ENCODE peak calls at places on chromosomes 6 and 20, in six cellular contexts. One of them, this sample, is unnamed.

GRCh38 chr6:123062645-123063044 is 66.6 kb downstream of the CLVS2 start:
- DNase-seq in G401: peak
- DNase-seq in fibroblast of mammary gland: no peak
- DNase-seq in psoas muscle: no peak
- DNase-seq in lower lobe of right lung: no peak
- DNase-seq in activated CD4-positive, alpha-beta memory T cell treated with anti-CD3 and anti-CD28 coated beads, Interleukin-2, amount 10 ng/mL, durations not matched to agents 7 days and 5 days: no peak
- DNase-seq in this sample: no peak

GRCh38 chr20:45229264-45230056 is 8.3 kb downstream of the SEMG2 start:
- DNase-seq in psoas muscle: no peak
- DNase-seq in lower lobe of right lung: peak
- DNase-seq in fibroblast of mammary gland: peak
- DNase-seq in activated CD4-positive, alpha-beta memory T cell treated with anti-CD3 and anti-CD28 coated beads, Interleukin-2, amount 10 ng/mL, durations not matched to agents 7 days and 5 days: peak
- DNase-seq in G401: no peak
- DNase-seq in this sample: no peak

GRCh38 chr6:105920071-105920470 is 166.1 kb upstream of the PRDM1 start:
- DNase-seq in psoas muscle: no peak
- DNase-seq in lower lobe of right lung: no peak
- DNase-seq in fibroblast of mammary gland: no peak
- DNase-seq in G401: no peak
- DNase-seq in activated CD4-positive, alpha-beta memory T cell treated with anti-CD3 and anti-CD28 coated beads, Interleukin-2, amount 10 ng/mL, durations not matched to agents 7 days and 5 days: no peak
- DNase-seq in this sample: no peak

GRCh38 chr6:156507106-156507505 is 270.1 kb upstream of the ARID1B start:
- DNase-seq in fibroblast of mammary gland: no peak
- DNase-seq in psoas muscle: no peak
- DNase-seq in activated CD4-positive, alpha-beta memory T cell treated with anti-CD3 and anti-CD28 coated beads, Interleukin-2, amount 10 ng/mL, durations not matched to agents 7 days and 5 days: no peak
- DNase-seq in G401: peak
- DNase-seq in lower lobe of right lung: no peak
- DNase-seq in this sample: no peak

GRCh38 chr6:144899161-144899560 is 614.0 kb downstream of the UTRN start:
- DNase-seq in fibroblast of mammary gland: peak
- DNase-seq in psoas muscle: no peak
- DNase-seq in activated CD4-positive, alpha-beta memory T cell treated with anti-CD3 and anti-CD28 coated beads, Interleukin-2, amount 10 ng/mL, durations not matched to agents 7 days and 5 days: no peak
- DNase-seq in G401: no peak
- DNase-seq in lower lobe of right lung: no peak
- DNase-seq in this sample: peak

GRCh38 chr6:126374372-126374771 is 34.5 kb downstream of the CENPW start:
- DNase-seq in fibroblast of mammary gland: no peak
- DNase-seq in activated CD4-positive, alpha-beta memory T cell treated with anti-CD3 and anti-CD28 coated beads, Interleukin-2, amount 10 ng/mL, durations not matched to agents 7 days and 5 days: no peak
- DNase-seq in G401: no peak
- DNase-seq in psoas muscle: no peak
- DNase-seq in lower lobe of right lung: no peak
- DNase-seq in this sample: no peak

GRCh38 chr20:38057351-38057972 is 23.9 kb downstream of the RPRD1B start:
- DNase-seq in psoas muscle: peak
- DNase-seq in fibroblast of mammary gland: peak
- DNase-seq in activated CD4-positive, alpha-beta memory T cell treated with anti-CD3 and anti-CD28 coated beads, Interleukin-2, amount 10 ng/mL, durations not matched to agents 7 days and 5 days: peak
- DNase-seq in lower lobe of right lung: peak
- DNase-seq in G401: peak
- DNase-seq in this sample: peak

GRCh38 chr20:58708246-58708931 is 15.8 kb downstream of the NPEPL1 start:
- DNase-seq in psoas muscle: peak
- DNase-seq in G401: no peak
- DNase-seq in activated CD4-positive, alpha-beta memory T cell treated with anti-CD3 and anti-CD28 coated beads, Interleukin-2, amount 10 ng/mL, durations not matched to agents 7 days and 5 days: peak
- DNase-seq in fibroblast of mammary gland: no peak
- DNase-seq in lower lobe of right lung: no peak
- DNase-seq in this sample: no peak

GRCh38 chr6:133341607-133342158 is 100.5 kb downstream of the EYA4 start:
- DNase-seq in activated CD4-positive, alpha-beta memory T cell treated with anti-CD3 and anti-CD28 coated beads, Interleukin-2, amount 10 ng/mL, durations not matched to agents 7 days and 5 days: no peak
- DNase-seq in psoas muscle: no peak
- DNase-seq in G401: no peak
- DNase-seq in fibroblast of mammary gland: no peak
- DNase-seq in lower lobe of right lung: no peak
- DNase-seq in this sample: peak

GRCh38 chr6:5751525-5752252 is 255.0 kb downstream of the NRN1 start:
- DNase-seq in lower lobe of right lung: no peak
- DNase-seq in G401: no peak
- DNase-seq in psoas muscle: no peak
- DNase-seq in activated CD4-positive, alpha-beta memory T cell treated with anti-CD3 and anti-CD28 coated beads, Interleukin-2, amount 10 ng/mL, durations not matched to agents 7 days and 5 days: no peak
- DNase-seq in fibroblast of mammary gland: no peak
- DNase-seq in this sample: peak

GRCh38 chr6:52389626-52390360 is 27.8 kb downstream of the PAQR8 start:
- DNase-seq in lower lobe of right lung: peak
- DNase-seq in G401: peak
- DNase-seq in psoas muscle: peak
- DNase-seq in fibroblast of mammary gland: peak
- DNase-seq in activated CD4-positive, alpha-beta memory T cell treated with anti-CD3 and anti-CD28 coated beads, Interleukin-2, amount 10 ng/mL, durations not matched to agents 7 days and 5 days: peak
- DNase-seq in this sample: peak

GRCh38 chr6:157631838-157632237 is 191.2 kb upstream of the SNX9 start:
- DNase-seq in fibroblast of mammary gland: no peak
- DNase-seq in activated CD4-positive, alpha-beta memory T cell treated with anti-CD3 and anti-CD28 coated beads, Interleukin-2, amount 10 ng/mL, durations not matched to agents 7 days and 5 days: no peak
- DNase-seq in G401: no peak
- DNase-seq in lower lobe of right lung: no peak
- DNase-seq in psoas muscle: no peak
- DNase-seq in this sample: no peak

GRCh38 chr6:129317931-129318820 is 391.8 kb downstream of the ARHGAP18 start:
- DNase-seq in activated CD4-positive, alpha-beta memory T cell treated with anti-CD3 and anti-CD28 coated beads, Interleukin-2, amount 10 ng/mL, durations not matched to agents 7 days and 5 days: no peak
- DNase-seq in lower lobe of right lung: no peak
- DNase-seq in G401: no peak
- DNase-seq in psoas muscle: no peak
- DNase-seq in fibroblast of mammary gland: peak
- DNase-seq in this sample: peak

GRCh38 chr6:102026649-102027048 is 633.1 kb downstream of the GRIK2 start:
- DNase-seq in fibroblast of mammary gland: no peak
- DNase-seq in psoas muscle: no peak
- DNase-seq in G401: peak
- DNase-seq in lower lobe of right lung: no peak
- DNase-seq in activated CD4-positive, alpha-beta memory T cell treated with anti-CD3 and anti-CD28 coated beads, Interleukin-2, amount 10 ng/mL, durations not matched to agents 7 days and 5 days: no peak
- DNase-seq in this sample: no peak

GRCh38 chr6:40148882-40149573 is 214.8 kb upstream of the MOCS1 start:
- DNase-seq in fibroblast of mammary gland: no peak
- DNase-seq in psoas muscle: no peak
- DNase-seq in activated CD4-positive, alpha-beta memory T cell treated with anti-CD3 and anti-CD28 coated beads, Interleukin-2, amount 10 ng/mL, durations not matched to agents 7 days and 5 days: no peak
- DNase-seq in G401: no peak
- DNase-seq in lower lobe of right lung: no peak
- DNase-seq in this sample: no peak

GRCh38 chr6:40946738-40947301 is 92.2 kb downstream of the UNC5CL start:
- DNase-seq in fibroblast of mammary gland: no peak
- DNase-seq in G401: no peak
- DNase-seq in lower lobe of right lung: no peak
- DNase-seq in psoas muscle: no peak
- DNase-seq in activated CD4-positive, alpha-beta memory T cell treated with anti-CD3 and anti-CD28 coated beads, Interleukin-2, amount 10 ng/mL, durations not matched to agents 7 days and 5 days: no peak
- DNase-seq in this sample: no peak

GRCh38 chr20:37526238-37526838 is 1.3 kb downstream of the BLCAP start:
- DNase-seq in activated CD4-positive, alpha-beta memory T cell treated with anti-CD3 and anti-CD28 coated beads, Interleukin-2, amount 10 ng/mL, durations not matched to agents 7 days and 5 days: no peak
- DNase-seq in G401: no peak
- DNase-seq in psoas muscle: no peak
- DNase-seq in lower lobe of right lung: no peak
- DNase-seq in fibroblast of mammary gland: peak
- DNase-seq in this sample: peak

GRCh38 chr6:151239603-151240035 is at the start of gene AKAP12:
- DNase-seq in lower lobe of right lung: no peak
- DNase-seq in fibroblast of mammary gland: peak
- DNase-seq in G401: peak
- DNase-seq in activated CD4-positive, alpha-beta memory T cell treated with anti-CD3 and anti-CD28 coated beads, Interleukin-2, amount 10 ng/mL, durations not matched to agents 7 days and 5 days: no peak
- DNase-seq in psoas muscle: peak
- DNase-seq in this sample: peak

GRCh38 chr20:25372584-25373336 is 17.9 kb downstream of the ABHD12 start:
- DNase-seq in psoas muscle: no peak
- DNase-seq in activated CD4-positive, alpha-beta memory T cell treated with anti-CD3 and anti-CD28 coated beads, Interleukin-2, amount 10 ng/mL, durations not matched to agents 7 days and 5 days: no peak
- DNase-seq in lower lobe of right lung: no peak
- DNase-seq in fibroblast of mammary gland: peak
- DNase-seq in G401: no peak
- DNase-seq in this sample: peak

GRCh38 chr6:161370882-161371281 is 97.0 kb upstream of the AGPAT4 start:
- DNase-seq in activated CD4-positive, alpha-beta memory T cell treated with anti-CD3 and anti-CD28 coated beads, Interleukin-2, amount 10 ng/mL, durations not matched to agents 7 days and 5 days: peak
- DNase-seq in lower lobe of right lung: no peak
- DNase-seq in G401: peak
- DNase-seq in psoas muscle: peak
- DNase-seq in fibroblast of mammary gland: peak
- DNase-seq in this sample: peak

GRCh38 chr6:168535711-168536110 is 94.7 kb downstream of the SMOC2 start:
- DNase-seq in fibroblast of mammary gland: no peak
- DNase-seq in activated CD4-positive, alpha-beta memory T cell treated with anti-CD3 and anti-CD28 coated beads, Interleukin-2, amount 10 ng/mL, durations not matched to agents 7 days and 5 days: no peak
- DNase-seq in lower lobe of right lung: no peak
- DNase-seq in G401: no peak
- DNase-seq in psoas muscle: no peak
- DNase-seq in this sample: no peak

GRCh38 chr6:132760256-132760655 is 2.6 kb upstream of the VNN2 start:
- DNase-seq in psoas muscle: no peak
- DNase-seq in G401: no peak
- DNase-seq in lower lobe of right lung: no peak
- DNase-seq in fibroblast of mammary gland: no peak
- DNase-seq in activated CD4-positive, alpha-beta memory T cell treated with anti-CD3 and anti-CD28 coated beads, Interleukin-2, amount 10 ng/mL, durations not matched to agents 7 days and 5 days: no peak
- DNase-seq in this sample: no peak

GRCh38 chr6:75084872-75085381 is 120.9 kb downstream of the COL12A1 start:
- DNase-seq in lower lobe of right lung: peak
- DNase-seq in psoas muscle: no peak
- DNase-seq in fibroblast of mammary gland: no peak
- DNase-seq in activated CD4-positive, alpha-beta memory T cell treated with anti-CD3 and anti-CD28 coated beads, Interleukin-2, amount 10 ng/mL, durations not matched to agents 7 days and 5 days: no peak
- DNase-seq in G401: no peak
- DNase-seq in this sample: peak

GRCh38 chr6:138416201-138416600 is 12.2 kb downstream of the HEBP2 start:
- DNase-seq in psoas muscle: no peak
- DNase-seq in activated CD4-positive, alpha-beta memory T cell treated with anti-CD3 and anti-CD28 coated beads, Interleukin-2, amount 10 ng/mL, durations not matched to agents 7 days and 5 days: no peak
- DNase-seq in G401: no peak
- DNase-seq in fibroblast of mammary gland: no peak
- DNase-seq in lower lobe of right lung: no peak
- DNase-seq in this sample: no peak

GRCh38 chr6:146550911-146551310 is 7.3 kb downstream of the RAB32 start:
- DNase-seq in lower lobe of right lung: no peak
- DNase-seq in activated CD4-positive, alpha-beta memory T cell treated with anti-CD3 and anti-CD28 coated beads, Interleukin-2, amount 10 ng/mL, durations not matched to agents 7 days and 5 days: no peak
- DNase-seq in psoas muscle: no peak
- DNase-seq in fibroblast of mammary gland: peak
- DNase-seq in G401: no peak
- DNase-seq in this sample: peak

GRCh38 chr20:8535403-8536003 is 403.4 kb downstream of the PLCB1 start:
- DNase-seq in G401: no peak
- DNase-seq in psoas muscle: no peak
- DNase-seq in activated CD4-positive, alpha-beta memory T cell treated with anti-CD3 and anti-CD28 coated beads, Interleukin-2, amount 10 ng/mL, durations not matched to agents 7 days and 5 days: no peak
- DNase-seq in fibroblast of mammary gland: peak
- DNase-seq in lower lobe of right lung: no peak
- DNase-seq in this sample: no peak

GRCh38 chr20:31894980-31895675 is 24.7 kb downstream of the TTLL9 start:
- DNase-seq in lower lobe of right lung: peak
- DNase-seq in G401: peak
- DNase-seq in activated CD4-positive, alpha-beta memory T cell treated with anti-CD3 and anti-CD28 coated beads, Interleukin-2, amount 10 ng/mL, durations not matched to agents 7 days and 5 days: no peak
- DNase-seq in psoas muscle: peak
- DNase-seq in fibroblast of mammary gland: peak
- DNase-seq in this sample: peak

GRCh38 chr6:149897015-149897697 is 757 bp downstream of the RAET1E start:
- DNase-seq in psoas muscle: peak
- DNase-seq in G401: peak
- DNase-seq in activated CD4-positive, alpha-beta memory T cell treated with anti-CD3 and anti-CD28 coated beads, Interleukin-2, amount 10 ng/mL, durations not matched to agents 7 days and 5 days: no peak
- DNase-seq in fibroblast of mammary gland: peak
- DNase-seq in lower lobe of right lung: peak
- DNase-seq in this sample: peak

GRCh38 chr6:96766769-96767168 is 70.5 kb downstream of the GPR63 start:
- DNase-seq in activated CD4-positive, alpha-beta memory T cell treated with anti-CD3 and anti-CD28 coated beads, Interleukin-2, amount 10 ng/mL, durations not matched to agents 7 days and 5 days: no peak
- DNase-seq in psoas muscle: no peak
- DNase-seq in lower lobe of right lung: no peak
- DNase-seq in G401: no peak
- DNase-seq in fibroblast of mammary gland: no peak
- DNase-seq in this sample: no peak

GRCh38 chr20:10179574-10180298 is 38.9 kb upstream of the SNAP25 start:
- DNase-seq in psoas muscle: no peak
- DNase-seq in lower lobe of right lung: no peak
- DNase-seq in fibroblast of mammary gland: peak
- DNase-seq in G401: no peak
- DNase-seq in activated CD4-positive, alpha-beta memory T cell treated with anti-CD3 and anti-CD28 coated beads, Interleukin-2, amount 10 ng/mL, durations not matched to agents 7 days and 5 days: no peak
- DNase-seq in this sample: no peak

GRCh38 chr6:36098920-36099647 is 31.2 kb upstream of the MAPK13 start:
- DNase-seq in activated CD4-positive, alpha-beta memory T cell treated with anti-CD3 and anti-CD28 coated beads, Interleukin-2, amount 10 ng/mL, durations not matched to agents 7 days and 5 days: no peak
- DNase-seq in lower lobe of right lung: no peak
- DNase-seq in psoas muscle: no peak
- DNase-seq in fibroblast of mammary gland: peak
- DNase-seq in G401: no peak
- DNase-seq in this sample: peak

GRCh38 chr6:148973809-148974208 is 227.0 kb downstream of the UST start:
- DNase-seq in G401: peak
- DNase-seq in lower lobe of right lung: no peak
- DNase-seq in fibroblast of mammary gland: peak
- DNase-seq in psoas muscle: no peak
- DNase-seq in activated CD4-positive, alpha-beta memory T cell treated with anti-CD3 and anti-CD28 coated beads, Interleukin-2, amount 10 ng/mL, durations not matched to agents 7 days and 5 days: no peak
- DNase-seq in this sample: peak

GRCh38 chr20:63161176-63161651 is 54.7 kb downstream of the YTHDF1 start:
- DNase-seq in lower lobe of right lung: no peak
- DNase-seq in psoas muscle: peak
- DNase-seq in fibroblast of mammary gland: no peak
- DNase-seq in activated CD4-positive, alpha-beta memory T cell treated with anti-CD3 and anti-CD28 coated beads, Interleukin-2, amount 10 ng/mL, durations not matched to agents 7 days and 5 days: no peak
- DNase-seq in G401: no peak
- DNase-seq in this sample: no peak

GRCh38 chr20:45061244-45061643 is 39.7 kb downstream of the KCNS1 start:
- DNase-seq in fibroblast of mammary gland: peak
- DNase-seq in lower lobe of right lung: no peak
- DNase-seq in activated CD4-positive, alpha-beta memory T cell treated with anti-CD3 and anti-CD28 coated beads, Interleukin-2, amount 10 ng/mL, durations not matched to agents 7 days and 5 days: no peak
- DNase-seq in psoas muscle: no peak
- DNase-seq in G401: no peak
- DNase-seq in this sample: peak

GRCh38 chr6:11710221-11710836 is 68.3 kb downstream of the ADTRP start:
- DNase-seq in activated CD4-positive, alpha-beta memory T cell treated with anti-CD3 and anti-CD28 coated beads, Interleukin-2, amount 10 ng/mL, durations not matched to agents 7 days and 5 days: peak
- DNase-seq in G401: no peak
- DNase-seq in psoas muscle: no peak
- DNase-seq in lower lobe of right lung: no peak
- DNase-seq in fibroblast of mammary gland: no peak
- DNase-seq in this sample: no peak

GRCh38 chr6:11622156-11622555 is 84.6 kb downstream of the TMEM170B start:
- DNase-seq in lower lobe of right lung: no peak
- DNase-seq in G401: no peak
- DNase-seq in psoas muscle: no peak
- DNase-seq in fibroblast of mammary gland: no peak
- DNase-seq in activated CD4-positive, alpha-beta memory T cell treated with anti-CD3 and anti-CD28 coated beads, Interleukin-2, amount 10 ng/mL, durations not matched to agents 7 days and 5 days: no peak
- DNase-seq in this sample: no peak

GRCh38 chr6:11160199-11160598 is 48.7 kb upstream of the ERVFRD-1 start:
- DNase-seq in lower lobe of right lung: no peak
- DNase-seq in fibroblast of mammary gland: peak
- DNase-seq in activated CD4-positive, alpha-beta memory T cell treated with anti-CD3 and anti-CD28 coated beads, Interleukin-2, amount 10 ng/mL, durations not matched to agents 7 days and 5 days: no peak
- DNase-seq in psoas muscle: no peak
- DNase-seq in G401: no peak
- DNase-seq in this sample: no peak

This sample was measured in amniotic epithelial cell.